ENCODE peak calls at places on chromosome 13, in nine cellular contexts. One of them, this sample, is unnamed.

GRCh38 chr13:32859893-32860292 is 156.3 kb upstream of the KL start:
- DNase-seq in stimulated activated CD4-positive, alpha-beta T cell treated with anti-CD3 and anti-CD28 coated beads, Interleukin-2, amount 100 ng/mL, for 48 hours: no peak
- DNase-seq in omental fat pad: no peak
- DNase-seq in fibroblast of pulmonary artery: no peak
- DNase-seq in AG08395: no peak
- DNase-seq in heart left ventricle: no peak
- DNase-seq in T-helper 9 cell: no peak
- DNase-seq in activated naive CD4-positive, alpha-beta T cell treated with anti-CD3 and anti-CD28 coated beads, Interleukin-2, amount 10 ng/mL, durations not matched to agents 7 days and 5 days: no peak
- DNase-seq in astrocyte of the spinal cord: no peak
- DNase-seq in this sample: no peak

GRCh38 chr13:51729853-51730553 is 74.0 kb downstream of the DHRS12 start:
- DNase-seq in AG08395: peak
- DNase-seq in omental fat pad: no peak
- DNase-seq in fibroblast of pulmonary artery: peak
- DNase-seq in astrocyte of the spinal cord: peak
- DNase-seq in T-helper 9 cell: no peak
- DNase-seq in activated naive CD4-positive, alpha-beta T cell treated with anti-CD3 and anti-CD28 coated beads, Interleukin-2, amount 10 ng/mL, durations not matched to agents 7 days and 5 days: peak
- DNase-seq in stimulated activated CD4-positive, alpha-beta T cell treated with anti-CD3 and anti-CD28 coated beads, Interleukin-2, amount 100 ng/mL, for 48 hours: peak
- DNase-seq in heart left ventricle: no peak
- DNase-seq in this sample: peak

GRCh38 chr13:113275387-113275786 is 21.7 kb upstream of the LAMP1 start:
- DNase-seq in AG08395: peak
- DNase-seq in activated naive CD4-positive, alpha-beta T cell treated with anti-CD3 and anti-CD28 coated beads, Interleukin-2, amount 10 ng/mL, durations not matched to agents 7 days and 5 days: peak
- DNase-seq in fibroblast of pulmonary artery: peak
- DNase-seq in T-helper 9 cell: no peak
- DNase-seq in astrocyte of the spinal cord: peak
- DNase-seq in omental fat pad: no peak
- DNase-seq in stimulated activated CD4-positive, alpha-beta T cell treated with anti-CD3 and anti-CD28 coated beads, Interleukin-2, amount 100 ng/mL, for 48 hours: peak
- DNase-seq in heart left ventricle: no peak
- DNase-seq in this sample: no peak

GRCh38 chr13:26324867-26325266 is 70.9 kb downstream of the CDK8 start:
- DNase-seq in astrocyte of the spinal cord: peak
- DNase-seq in stimulated activated CD4-positive, alpha-beta T cell treated with anti-CD3 and anti-CD28 coated beads, Interleukin-2, amount 100 ng/mL, for 48 hours: no peak
- DNase-seq in T-helper 9 cell: no peak
- DNase-seq in activated naive CD4-positive, alpha-beta T cell treated with anti-CD3 and anti-CD28 coated beads, Interleukin-2, amount 10 ng/mL, durations not matched to agents 7 days and 5 days: no peak
- DNase-seq in fibroblast of pulmonary artery: no peak
- DNase-seq in omental fat pad: no peak
- DNase-seq in heart left ventricle: no peak
- DNase-seq in AG08395: no peak
- DNase-seq in this sample: no peak

GRCh38 chr13:49098198-49098597 is 121.9 kb upstream of the MLNR start:
- DNase-seq in fibroblast of pulmonary artery: peak
- DNase-seq in omental fat pad: no peak
- DNase-seq in T-helper 9 cell: no peak
- DNase-seq in heart left ventricle: no peak
- DNase-seq in AG08395: peak
- DNase-seq in stimulated activated CD4-positive, alpha-beta T cell treated with anti-CD3 and anti-CD28 coated beads, Interleukin-2, amount 100 ng/mL, for 48 hours: no peak
- DNase-seq in astrocyte of the spinal cord: peak
- DNase-seq in activated naive CD4-positive, alpha-beta T cell treated with anti-CD3 and anti-CD28 coated beads, Interleukin-2, amount 10 ng/mL, durations not matched to agents 7 days and 5 days: no peak
- DNase-seq in this sample: no peak

GRCh38 chr13:25819856-25820530 is 231.8 kb downstream of the SHISA2 start:
- DNase-seq in AG08395: no peak
- DNase-seq in stimulated activated CD4-positive, alpha-beta T cell treated with anti-CD3 and anti-CD28 coated beads, Interleukin-2, amount 100 ng/mL, for 48 hours: no peak
- DNase-seq in activated naive CD4-positive, alpha-beta T cell treated with anti-CD3 and anti-CD28 coated beads, Interleukin-2, amount 10 ng/mL, durations not matched to agents 7 days and 5 days: no peak
- DNase-seq in fibroblast of pulmonary artery: no peak
- DNase-seq in heart left ventricle: no peak
- DNase-seq in T-helper 9 cell: no peak
- DNase-seq in astrocyte of the spinal cord: peak
- DNase-seq in omental fat pad: no peak
- DNase-seq in this sample: no peak

GRCh38 chr13:108572782-108573211 is 56.6 kb upstream of the MYO16 start:
- DNase-seq in omental fat pad: no peak
- DNase-seq in AG08395: no peak
- DNase-seq in fibroblast of pulmonary artery: no peak
- DNase-seq in activated naive CD4-positive, alpha-beta T cell treated with anti-CD3 and anti-CD28 coated beads, Interleukin-2, amount 10 ng/mL, durations not matched to agents 7 days and 5 days: no peak
- DNase-seq in astrocyte of the spinal cord: no peak
- DNase-seq in stimulated activated CD4-positive, alpha-beta T cell treated with anti-CD3 and anti-CD28 coated beads, Interleukin-2, amount 100 ng/mL, for 48 hours: no peak
- DNase-seq in heart left ventricle: no peak
- DNase-seq in T-helper 9 cell: no peak
- DNase-seq in this sample: no peak

GRCh38 chr13:28268800-28269223 is 130.5 kb downstream of the PAN3 start:
- DNase-seq in AG08395: no peak
- DNase-seq in stimulated activated CD4-positive, alpha-beta T cell treated with anti-CD3 and anti-CD28 coated beads, Interleukin-2, amount 100 ng/mL, for 48 hours: no peak
- DNase-seq in fibroblast of pulmonary artery: no peak
- DNase-seq in omental fat pad: no peak
- DNase-seq in activated naive CD4-positive, alpha-beta T cell treated with anti-CD3 and anti-CD28 coated beads, Interleukin-2, amount 10 ng/mL, durations not matched to agents 7 days and 5 days: no peak
- DNase-seq in astrocyte of the spinal cord: no peak
- DNase-seq in T-helper 9 cell: no peak
- DNase-seq in heart left ventricle: no peak
- DNase-seq in this sample: no peak

GRCh38 chr13:47256618-47257017 is 359.8 kb upstream of the HTR2A start:
- DNase-seq in omental fat pad: no peak
- DNase-seq in stimulated activated CD4-positive, alpha-beta T cell treated with anti-CD3 and anti-CD28 coated beads, Interleukin-2, amount 100 ng/mL, for 48 hours: no peak
- DNase-seq in heart left ventricle: no peak
- DNase-seq in fibroblast of pulmonary artery: peak
- DNase-seq in T-helper 9 cell: no peak
- DNase-seq in AG08395: peak
- DNase-seq in astrocyte of the spinal cord: peak
- DNase-seq in activated naive CD4-positive, alpha-beta T cell treated with anti-CD3 and anti-CD28 coated beads, Interleukin-2, amount 10 ng/mL, durations not matched to agents 7 days and 5 days: no peak
- DNase-seq in this sample: no peak

GRCh38 chr13:97249093-97249787 is 27.1 kb downstream of the MBNL2 start:
- DNase-seq in stimulated activated CD4-positive, alpha-beta T cell treated with anti-CD3 and anti-CD28 coated beads, Interleukin-2, amount 100 ng/mL, for 48 hours: no peak
- DNase-seq in T-helper 9 cell: no peak
- DNase-seq in astrocyte of the spinal cord: peak
- DNase-seq in heart left ventricle: no peak
- DNase-seq in activated naive CD4-positive, alpha-beta T cell treated with anti-CD3 and anti-CD28 coated beads, Interleukin-2, amount 10 ng/mL, durations not matched to agents 7 days and 5 days: no peak
- DNase-seq in AG08395: no peak
- DNase-seq in fibroblast of pulmonary artery: peak
- DNase-seq in omental fat pad: no peak
- DNase-seq in this sample: no peak

GRCh38 chr13:65468628-65469027 is 1761.5 kb downstream of the PCDH9 start:
- DNase-seq in astrocyte of the spinal cord: peak
- DNase-seq in stimulated activated CD4-positive, alpha-beta T cell treated with anti-CD3 and anti-CD28 coated beads, Interleukin-2, amount 100 ng/mL, for 48 hours: no peak
- DNase-seq in heart left ventricle: no peak
- DNase-seq in activated naive CD4-positive, alpha-beta T cell treated with anti-CD3 and anti-CD28 coated beads, Interleukin-2, amount 10 ng/mL, durations not matched to agents 7 days and 5 days: no peak
- DNase-seq in AG08395: no peak
- DNase-seq in fibroblast of pulmonary artery: peak
- DNase-seq in omental fat pad: no peak
- DNase-seq in T-helper 9 cell: no peak
- DNase-seq in this sample: no peak

GRCh38 chr13:51902776-51903175 is 41.0 kb downstream of the CCDC70 start:
- DNase-seq in heart left ventricle: no peak
- DNase-seq in stimulated activated CD4-positive, alpha-beta T cell treated with anti-CD3 and anti-CD28 coated beads, Interleukin-2, amount 100 ng/mL, for 48 hours: no peak
- DNase-seq in omental fat pad: no peak
- DNase-seq in T-helper 9 cell: no peak
- DNase-seq in AG08395: no peak
- DNase-seq in activated naive CD4-positive, alpha-beta T cell treated with anti-CD3 and anti-CD28 coated beads, Interleukin-2, amount 10 ng/mL, durations not matched to agents 7 days and 5 days: no peak
- DNase-seq in astrocyte of the spinal cord: no peak
- DNase-seq in fibroblast of pulmonary artery: no peak
- DNase-seq in this sample: no peak

GRCh38 chr13:108495686-108496363 is 133.6 kb upstream of the MYO16 start:
- DNase-seq in astrocyte of the spinal cord: peak
- DNase-seq in T-helper 9 cell: peak
- DNase-seq in fibroblast of pulmonary artery: no peak
- DNase-seq in heart left ventricle: no peak
- DNase-seq in omental fat pad: no peak
- DNase-seq in stimulated activated CD4-positive, alpha-beta T cell treated with anti-CD3 and anti-CD28 coated beads, Interleukin-2, amount 100 ng/mL, for 48 hours: no peak
- DNase-seq in AG08395: no peak
- DNase-seq in activated naive CD4-positive, alpha-beta T cell treated with anti-CD3 and anti-CD28 coated beads, Interleukin-2, amount 10 ng/mL, durations not matched to agents 7 days and 5 days: no peak
- DNase-seq in this sample: peak

GRCh38 chr13:113914333-113915011 is 50.6 kb upstream of the GAS6 start:
- DNase-seq in AG08395: no peak
- DNase-seq in stimulated activated CD4-positive, alpha-beta T cell treated with anti-CD3 and anti-CD28 coated beads, Interleukin-2, amount 100 ng/mL, for 48 hours: no peak
- DNase-seq in fibroblast of pulmonary artery: no peak
- DNase-seq in heart left ventricle: no peak
- DNase-seq in omental fat pad: no peak
- DNase-seq in activated naive CD4-positive, alpha-beta T cell treated with anti-CD3 and anti-CD28 coated beads, Interleukin-2, amount 10 ng/mL, durations not matched to agents 7 days and 5 days: no peak
- DNase-seq in T-helper 9 cell: no peak
- DNase-seq in astrocyte of the spinal cord: no peak
- DNase-seq in this sample: no peak

GRCh38 chr13:53238241-53238640 is 209.6 kb downstream of the OLFM4 start:
- DNase-seq in stimulated activated CD4-positive, alpha-beta T cell treated with anti-CD3 and anti-CD28 coated beads, Interleukin-2, amount 100 ng/mL, for 48 hours: no peak
- DNase-seq in T-helper 9 cell: no peak
- DNase-seq in astrocyte of the spinal cord: no peak
- DNase-seq in AG08395: no peak
- DNase-seq in fibroblast of pulmonary artery: no peak
- DNase-seq in heart left ventricle: no peak
- DNase-seq in activated naive CD4-positive, alpha-beta T cell treated with anti-CD3 and anti-CD28 coated beads, Interleukin-2, amount 10 ng/mL, durations not matched to agents 7 days and 5 days: no peak
- DNase-seq in omental fat pad: no peak
- DNase-seq in this sample: no peak

GRCh38 chr13:91203430-91203829 is 144.1 kb upstream of the MIR17HG start:
- DNase-seq in astrocyte of the spinal cord: no peak
- DNase-seq in omental fat pad: no peak
- DNase-seq in T-helper 9 cell: no peak
- DNase-seq in AG08395: no peak
- DNase-seq in stimulated activated CD4-positive, alpha-beta T cell treated with anti-CD3 and anti-CD28 coated beads, Interleukin-2, amount 100 ng/mL, for 48 hours: no peak
- DNase-seq in fibroblast of pulmonary artery: no peak
- DNase-seq in heart left ventricle: no peak
- DNase-seq in activated naive CD4-positive, alpha-beta T cell treated with anti-CD3 and anti-CD28 coated beads, Interleukin-2, amount 10 ng/mL, durations not matched to agents 7 days and 5 days: no peak
- DNase-seq in this sample: no peak

GRCh38 chr13:47904891-47905290 is 96.2 kb downstream of the SUCLA2 start:
- DNase-seq in heart left ventricle: no peak
- DNase-seq in AG08395: no peak
- DNase-seq in fibroblast of pulmonary artery: no peak
- DNase-seq in activated naive CD4-positive, alpha-beta T cell treated with anti-CD3 and anti-CD28 coated beads, Interleukin-2, amount 10 ng/mL, durations not matched to agents 7 days and 5 days: no peak
- DNase-seq in T-helper 9 cell: no peak
- DNase-seq in stimulated activated CD4-positive, alpha-beta T cell treated with anti-CD3 and anti-CD28 coated beads, Interleukin-2, amount 100 ng/mL, for 48 hours: no peak
- DNase-seq in astrocyte of the spinal cord: no peak
- DNase-seq in omental fat pad: no peak
- DNase-seq in this sample: no peak

GRCh38 chr13:50993908-50994307 is 84.3 kb downstream of the RNASEH2B start:
- DNase-seq in fibroblast of pulmonary artery: peak
- DNase-seq in heart left ventricle: no peak
- DNase-seq in T-helper 9 cell: no peak
- DNase-seq in omental fat pad: no peak
- DNase-seq in astrocyte of the spinal cord: no peak
- DNase-seq in stimulated activated CD4-positive, alpha-beta T cell treated with anti-CD3 and anti-CD28 coated beads, Interleukin-2, amount 100 ng/mL, for 48 hours: no peak
- DNase-seq in AG08395: peak
- DNase-seq in activated naive CD4-positive, alpha-beta T cell treated with anti-CD3 and anti-CD28 coated beads, Interleukin-2, amount 10 ng/mL, durations not matched to agents 7 days and 5 days: no peak
- DNase-seq in this sample: no peak

GRCh38 chr13:33838567-33839131 is 20.7 kb downstream of the RFC3 start:
- DNase-seq in astrocyte of the spinal cord: no peak
- DNase-seq in heart left ventricle: no peak
- DNase-seq in omental fat pad: no peak
- DNase-seq in activated naive CD4-positive, alpha-beta T cell treated with anti-CD3 and anti-CD28 coated beads, Interleukin-2, amount 10 ng/mL, durations not matched to agents 7 days and 5 days: no peak
- DNase-seq in stimulated activated CD4-positive, alpha-beta T cell treated with anti-CD3 and anti-CD28 coated beads, Interleukin-2, amount 100 ng/mL, for 48 hours: no peak
- DNase-seq in T-helper 9 cell: no peak
- DNase-seq in fibroblast of pulmonary artery: peak
- DNase-seq in AG08395: peak
- DNase-seq in this sample: no peak

GRCh38 chr13:95150555-95150954 is 150.7 kb downstream of the ABCC4 start:
- DNase-seq in stimulated activated CD4-positive, alpha-beta T cell treated with anti-CD3 and anti-CD28 coated beads, Interleukin-2, amount 100 ng/mL, for 48 hours: no peak
- DNase-seq in T-helper 9 cell: no peak
- DNase-seq in activated naive CD4-positive, alpha-beta T cell treated with anti-CD3 and anti-CD28 coated beads, Interleukin-2, amount 10 ng/mL, durations not matched to agents 7 days and 5 days: no peak
- DNase-seq in fibroblast of pulmonary artery: no peak
- DNase-seq in omental fat pad: no peak
- DNase-seq in heart left ventricle: no peak
- DNase-seq in AG08395: no peak
- DNase-seq in astrocyte of the spinal cord: no peak
- DNase-seq in this sample: no peak

GRCh38 chr13:52848455-52849190 is at the start of gene PCDH8:
- DNase-seq in fibroblast of pulmonary artery: no peak
- DNase-seq in AG08395: no peak
- DNase-seq in astrocyte of the spinal cord: no peak
- DNase-seq in heart left ventricle: no peak
- DNase-seq in activated naive CD4-positive, alpha-beta T cell treated with anti-CD3 and anti-CD28 coated beads, Interleukin-2, amount 10 ng/mL, durations not matched to agents 7 days and 5 days: no peak
- DNase-seq in stimulated activated CD4-positive, alpha-beta T cell treated with anti-CD3 and anti-CD28 coated beads, Interleukin-2, amount 100 ng/mL, for 48 hours: no peak
- DNase-seq in T-helper 9 cell: no peak
- DNase-seq in omental fat pad: no peak
- DNase-seq in this sample: no peak

GRCh38 chr13:19759669-19760068 is 23.1 kb downstream of the PSPC1 start:
- DNase-seq in T-helper 9 cell: no peak
- DNase-seq in activated naive CD4-positive, alpha-beta T cell treated with anti-CD3 and anti-CD28 coated beads, Interleukin-2, amount 10 ng/mL, durations not matched to agents 7 days and 5 days: no peak
- DNase-seq in astrocyte of the spinal cord: no peak
- DNase-seq in omental fat pad: no peak
- DNase-seq in stimulated activated CD4-positive, alpha-beta T cell treated with anti-CD3 and anti-CD28 coated beads, Interleukin-2, amount 100 ng/mL, for 48 hours: no peak
- DNase-seq in heart left ventricle: no peak
- DNase-seq in fibroblast of pulmonary artery: no peak
- DNase-seq in AG08395: no peak
- DNase-seq in this sample: no peak